ENCODE peak calls at places on chromosomes 11 and 22, in six cellular contexts. O is upper lobe of right lung, G is Panc1, M is uterus, Z is Caco-2, F is cardiac muscle cell. V is an unnamed sample. For H3K4me1, the result is how much of the 10 kb centered on the place peaks cover.

GRCh38 chr11:132296946-132297610 is 926.7 kb downstream of the NTM start:
- DNase-seq in O (no peak), G (no peak), M (no peak), Z (no peak), F (no peak), V (no peak)

GRCh38 chr11:93648168-93648567 is 13.3 kb upstream of the CEP295 start:
- DNase-seq in O (no peak), G (no peak), M (no peak), Z (no peak), F (peak), V (no peak)

GRCh38 chr11:111086058-111086457 is 159.5 kb upstream of the POU2AF2 start:
- DNase-seq in O (no peak), G (no peak), M (no peak), Z (no peak), F (no peak), V (no peak)

GRCh38 chr22:26066534-26066933 is 102.7 kb upstream of the SEZ6L start:
- DNase-seq in O (no peak), G (no peak), M (no peak), Z (no peak), F (peak), V (no peak)

GRCh38 chr11:76835928-76836612 is 24.6 kb upstream of the ACER3 start:
- DNase-seq in O (no peak), G (no peak), M (peak), Z (no peak), F (no peak), V (no peak)

GRCh38 chr22:36955691-36956090 is 42.3 kb downstream of the CSF2RB start:
- DNase-seq in O (no peak), G (no peak), M (no peak), Z (no peak), F (no peak), V (no peak)

GRCh38 chr11:109490953-109491733 is 69.2 kb downstream of the C11orf87 start:
- DNase-seq in O (no peak), G (no peak), M (no peak), Z (no peak), F (no peak), V (no peak)

GRCh38 chr11:74902342-74902741 is 46.5 kb downstream of the XRRA1 start:
- DNase-seq in O (no peak), G (no peak), M (no peak), Z (no peak), F (no peak), V (no peak)

GRCh38 chr11:133065847-133066485 is 466.3 kb downstream of the OPCML start:
- DNase-seq in O (no peak), G (no peak), M (no peak), Z (no peak), F (no peak), V (no peak)

GRCh38 chr11:17333799-17334586 is 17.6 kb upstream of the NCR3LG1 start:
- DNase-seq in O (no peak), G (no peak), M (no peak), Z (no peak), F (no peak), V (no peak)

GRCh38 chr11:63793163-63793562 is 20.1 kb upstream of the SPINDOC start:
- DNase-seq in O (no peak), G (no peak), M (no peak), Z (no peak), F (no peak), V (no peak)

GRCh38 chr11:134661660-134662059 is 249.6 kb upstream of the B3GAT1 start:
- DNase-seq in O (no peak), G (no peak), M (no peak), Z (no peak), F (no peak), V (no peak)

GRCh38 chr22:27151407-27151806 is 494.0 kb downstream of the MIAT start:
- DNase-seq in O (no peak), G (no peak), M (no peak), Z (no peak), F (no peak), V (no peak)

GRCh38 chr22:49936973-49937757 is 18.7 kb downstream of the CRELD2 start:
- DNase-seq in O (peak), G (no peak), M (no peak), Z (no peak), F (peak), V (no peak)

GRCh38 chr11:15361316-15361715 is 246.6 kb downstream of the INSC start:
- DNase-seq in O (no peak), G (no peak), M (no peak), Z (no peak), F (no peak), V (no peak)

GRCh38 chr11:326842-327580 is 6.4 kb upstream of the IFITM3 start:
- DNase-seq in O (peak), G (no peak), M (peak), Z (no peak), F (no peak), V (peak)

GRCh38 chr22:27718186-27719032 is 83.1 kb downstream of the MN1 start:
- DNase-seq in O (peak), G (peak), M (peak), Z (peak), F (peak), V (no peak)

GRCh38 chr22:39546064-39546365 is 13.5 kb upstream of the RPS19BP1 start:
- DNase-seq in O (no peak), G (no peak), M (no peak), Z (no peak), F (no peak), V (no peak)

GRCh38 chr11:67384851-67385366 is 6.9 kb upstream of the RAD9A start:
- DNase-seq in O (no peak), G (no peak), M (no peak), Z (no peak), F (no peak), V (no peak)

GRCh38 chr11:17563961-17564686 is 17.1 kb downstream of the OTOG start:
- DNase-seq in O (no peak), G (no peak), M (no peak), Z (no peak), F (no peak), V (no peak)

GRCh38 chr11:65560555-65561418 is 2.6 kb upstream of the LTBP3 start:
- DNase-seq in O (no peak), G (no peak), M (peak), Z (peak), F (peak), V (no peak)

GRCh38 chr11:114416441-114416928 is 16.0 kb downstream of the RBM7 start:
- DNase-seq in O (no peak), G (no peak), M (no peak), Z (no peak), F (no peak), V (no peak)

GRCh38 chr11:46296520-46297448 is 19.3 kb downstream of the CREB3L1 start:
- DNase-seq in O (no peak), G (no peak), M (peak), Z (peak), F (peak), V (no peak)

GRCh38 chr11:11659567-11660341 is 37.9 kb upstream of the GALNT18 start:
- DNase-seq in O (no peak), G (no peak), M (no peak), Z (no peak), F (no peak), V (no peak)

GRCh38 chr22:35914357-35914664 is 114.3 kb downstream of the RBFOX2 start:
- DNase-seq in O (no peak), G (no peak), M (no peak), Z (no peak), F (no peak), V (no peak)

GRCh38 chr22:35913925-35914324 is 114.7 kb downstream of the RBFOX2 start:
- DNase-seq in O (no peak), G (no peak), M (no peak), Z (no peak), F (no peak), V (no peak)

GRCh38 chr22:35914665-35915476 is 113.8 kb downstream of the RBFOX2 start:
- DNase-seq in O (no peak), G (peak), M (peak), Z (peak), F (peak), V (no peak)

GRCh38 chr22:35917651-35918050 is 111.0 kb downstream of the RBFOX2 start:
- DNase-seq in O (no peak), G (no peak), M (no peak), Z (no peak), F (no peak), V (no peak)

GRCh38 chr22:35915477-35916013 is 113.1 kb downstream of the RBFOX2 start:
- DNase-seq in O (no peak), G (no peak), M (no peak), Z (no peak), F (no peak), V (no peak)
- H3K4me1 ChIP-seq in O (under half), G (under half), M (under half), Z (under half), F (half or more), V (under half)

GRCh38 chr22:22241554-22241898 is 3.1 kb upstream of the VPREB1 start:
- DNase-seq in O (no peak), G (no peak), M (no peak), Z (no peak), F (no peak), V (no peak)

GRCh38 chr22:22244337-22245250 is at the start of gene VPREB1:
- DNase-seq in O (no peak), G (no peak), M (no peak), Z (no peak), F (no peak), V (no peak)

GRCh38 chr22:22242488-22242887 is 2.1 kb upstream of the VPREB1 start:
- DNase-seq in O (no peak), G (no peak), M (no peak), Z (no peak), F (no peak), V (no peak)

GRCh38 chr22:22245256-22245909 is 797 bp downstream of the VPREB1 start:
- DNase-seq in O (no peak), G (no peak), M (no peak), Z (no peak), F (no peak), V (no peak)

DNA sequence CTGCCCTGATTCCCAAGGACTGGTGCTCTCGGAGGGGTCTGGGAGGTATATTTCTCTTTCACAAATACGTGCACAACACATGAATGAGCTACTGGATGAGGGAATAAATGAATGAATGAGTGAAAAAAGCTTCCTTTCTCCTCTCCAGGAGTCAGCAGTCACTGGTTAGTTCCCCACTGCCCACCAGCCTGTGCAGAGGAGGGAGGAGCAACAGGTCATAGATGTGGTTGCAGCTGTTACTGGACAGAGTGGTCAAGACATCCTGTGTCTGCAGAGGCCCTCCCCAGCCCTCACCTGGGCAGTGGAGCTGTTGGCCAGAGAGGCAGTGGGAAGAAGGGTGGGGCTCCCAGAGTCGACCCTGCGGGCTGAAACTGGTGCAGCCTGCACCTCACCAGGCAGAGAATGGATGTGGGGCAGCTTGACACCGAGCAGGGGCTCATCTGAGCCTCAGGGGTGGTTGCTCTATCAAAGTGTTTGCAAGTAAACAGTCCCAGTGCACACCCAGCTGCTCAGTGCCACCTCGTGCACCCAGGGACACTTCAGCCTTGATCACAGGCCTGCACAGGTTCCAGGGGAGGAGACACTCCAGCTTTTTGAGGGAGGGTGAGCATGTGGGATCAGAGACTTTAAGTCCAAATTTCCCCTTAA is 1.4 kb upstream of the VPREB1 start:
- DNase-seq in O (no peak), G (no peak), M (no peak), Z (no peak), F (no peak), V (no peak)
- H3K4me1 ChIP-seq in O (under half), G (under half), M (under half), Z (under half), F (under half), V (under half)

GRCh38 chr22:46454233-46454909 is 83.0 kb downstream of the CELSR1 start:
- DNase-seq in O (peak), G (no peak), M (no peak), Z (no peak), F (no peak), V (no peak)
- H3K4me1 ChIP-seq in O (under half), G (under half), M (under half), Z (under half), F (under half), V (under half)

DNA sequence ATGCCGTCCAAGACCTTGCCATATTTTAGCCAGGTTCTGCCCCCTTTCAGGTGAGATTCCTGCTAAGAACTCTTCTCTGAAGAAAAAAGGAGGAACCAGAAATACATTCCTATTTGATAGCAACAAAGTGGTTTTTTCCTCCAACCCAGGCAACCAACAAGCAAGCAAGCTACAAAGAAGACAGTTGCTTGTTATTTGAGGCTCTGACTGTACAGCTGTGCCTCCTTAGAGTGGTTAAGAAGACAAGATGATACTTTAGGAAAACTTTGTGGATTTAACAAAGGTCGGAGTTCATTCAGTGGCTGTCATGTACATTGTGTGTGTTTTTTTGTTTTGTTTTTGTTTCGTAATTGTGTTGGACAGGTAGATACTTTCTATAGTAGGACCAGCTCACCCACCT is 21.7 kb downstream of the TEAD1 start:
- DNase-seq in O (no peak), G (no peak), M (no peak), Z (no peak), F (no peak), V (no peak)
- H3K4me1 ChIP-seq in O (under half), G (half or more), M (under half), Z (half or more), F (half or more), V (under half)